ENCODE peak calls at places on chromosomes 13 and 19, in six cellular contexts. D is pancreas; W is stimulated activated CD4-positive, alpha-beta T cell treated with anti-CD3 and anti-CD28 coated beads, Interleukin-1b, Interleukin-23, amount 100 ng/mL, for 24 hours; G is activated CD4-positive, alpha-beta T cell treated with anti-CD3 and anti-CD28 coated beads for 36 hours; K is kidney; C is stimulated activated CD8-positive, alpha-beta memory T cell treated with anti-CD3 and anti-CD28 coated beads, Interleukin-4, amount 100 ng/mL, for 4 hours. M is an unnamed sample.

GRCh38 chr13:102097708-102098107 is 304.1 kb downstream of the FGF14 start:
- DNase-seq in D (no peak), C (no peak), W (no peak), K (no peak), G (no peak), M (no peak)

GRCh38 chr19:38898788-38899446 is 501 bp downstream of the SIRT2 start:
- DNase-seq in C (no peak), G (no peak), K (no peak), W (no peak), D (no peak), M (no peak)

GRCh38 chr19:47445937-47446402 is 25.7 kb downstream of the SLC8A2 start:
- DNase-seq in W (peak; percentile 30), G (peak; percentile 71), K (peak; percentile 89), D (peak; percentile 37), C (peak; percentile 54), M (peak; percentile 51)

GRCh38 chr19:29372921-29373797 is 152.6 kb upstream of the VSTM2B start:
- DNase-seq in D (no peak), G (no peak), K (no peak), C (no peak), W (no peak), M (no peak)

GRCh38 chr19:33215438-33216197 is 10.0 kb downstream of the SLC7A10 start:
- DNase-seq in K (no peak), C (no peak), W (no peak), D (no peak), G (no peak), M (no peak)

GRCh38 chr13:101868585-101869469 is 416.4 kb downstream of the ITGBL1 start:
- DNase-seq in K (no peak), D (no peak), G (no peak), C (no peak), W (no peak), M (no peak)

GRCh38 chr19:3162418-3163229 is 15.9 kb upstream of the S1PR4 start:
- DNase-seq in C (no peak), D (no peak), K (peak; percentile 72), G (peak; percentile 69), W (no peak), M (no peak)

GRCh38 chr19:13838943-13839192 is 38.1 kb upstream of the NANOS3 start:
- DNase-seq in K (peak; percentile 97), W (no peak), C (no peak), D (no peak), G (no peak), M (no peak)

GRCh38 chr13:38763446-38764381 is 76.8 kb downstream of the FREM2 start:
- DNase-seq in K (no peak), G (peak; percentile 9), D (peak; percentile 40), W (no peak), C (no peak), M (peak; percentile 12)

GRCh38 chr13:40433577-40433976 is 232.9 kb downstream of the FOXO1 start:
- DNase-seq in G (peak; percentile 54), W (no peak), D (no peak), C (no peak), K (no peak), M (peak; percentile 43)

GRCh38 chr13:74891610-74892009 is 590.4 kb downstream of the TBC1D4 start:
- DNase-seq in C (no peak), D (no peak), G (no peak), W (no peak), K (no peak), M (no peak)

GRCh38 chr13:72970956-72971355 is 87.8 kb upstream of the KLF5 start:
- DNase-seq in G (no peak), K (no peak), C (no peak), D (no peak), W (no peak), M (no peak)

GRCh38 chr13:98539655-98540054 is 37.3 kb downstream of the STK24 start:
- DNase-seq in D (no peak), W (no peak), K (no peak), G (no peak), C (no peak), M (no peak)

GRCh38 chr13:50677687-50678463 is 165.6 kb downstream of the DLEU7 start:
- DNase-seq in D (no peak), K (no peak), G (no peak), W (no peak), C (no peak), M (no peak)

GRCh38 chr13:51425410-51426042 is 27.3 kb downstream of the INTS6 start:
- DNase-seq in W (no peak), G (no peak), K (no peak), D (no peak), C (no peak), M (no peak)

GRCh38 chr13:44240611-44241010 is 133.0 kb upstream of the SERP2 start:
- DNase-seq in C (no peak), W (no peak), K (no peak), D (no peak), G (no peak), M (no peak)

GRCh38 chr13:47175172-47175806 is 278.4 kb upstream of the HTR2A start:
- DNase-seq in G (no peak), C (no peak), D (no peak), K (no peak), W (no peak), M (no peak)

GRCh38 chr19:43639507-43640423 is at the start of gene CADM4:
- DNase-seq in C (no peak), D (peak; percentile 48), G (peak; percentile 65), W (no peak), K (no peak), M (peak; percentile 43)

GRCh38 chr19:45117167-45117594 is 24.2 kb downstream of the PPP1R37 start:
- DNase-seq in D (no peak), W (peak; percentile 40), K (no peak), G (peak; percentile 87), C (peak; percentile 15), M (peak; percentile 42)

GRCh38 chr19:11142528-11143171 is 12.9 kb downstream of the SPC24 start:
- DNase-seq in D (peak; percentile 86), K (peak; percentile 98), G (no peak), W (no peak), C (no peak), M (peak; percentile 78)

GRCh38 chr13:74306496-74306895 is 172.3 kb upstream of the KLF12 start:
- DNase-seq in C (no peak), D (no peak), W (no peak), K (no peak), G (no peak), M (no peak)

GRCh38 chr19:55549500-55550320 is 4.4 kb upstream of the SBK3 start:
- DNase-seq in W (no peak), K (no peak), D (no peak), G (no peak), C (no peak), M (peak; percentile 27)

GRCh38 chr13:98478134-98479129 is 98.5 kb downstream of the STK24 start:
- DNase-seq in W (no peak), D (no peak), C (no peak), K (no peak), G (peak; percentile 46), M (no peak)

GRCh38 chr13:27659466-27659865 is 37.8 kb downstream of the POLR1D start:
- DNase-seq in D (no peak), W (no peak), K (no peak), C (no peak), G (no peak), M (no peak)

GRCh38 chr13:42039457-42039945 is 8.9 kb upstream of the DGKH start:
- DNase-seq in D (no peak), K (no peak), W (no peak), C (no peak), G (no peak), M (no peak)

GRCh38 chr19:11821474-11821873 is 7.4 kb downstream of the ZNF440 start:
- DNase-seq in D (no peak), C (no peak), G (peak; percentile 27), W (no peak), K (no peak), M (no peak)

GRCh38 chr19:19403373-19403901 is 2.0 kb upstream of the GATAD2A start:
- DNase-seq in C (no peak), D (peak; percentile 52), G (peak; percentile 39), W (no peak), K (peak; percentile 37), M (no peak)

GRCh38 chr13:103634066-103634465 is 567.8 kb upstream of the SLC10A2 start:
- DNase-seq in K (no peak), W (no peak), D (no peak), G (no peak), C (no peak), M (no peak)

GRCh38 chr19:51460164-51460992 is 2.1 kb upstream of the SIGLEC8 start:
- DNase-seq in C (no peak), D (no peak), W (no peak), K (no peak), G (no peak), M (no peak)

GRCh38 chr19:751501-752341 is 809 bp downstream of the MISP start:
- DNase-seq in G (no peak), C (no peak), D (no peak), W (no peak), K (peak; percentile 76), M (peak; percentile 89)

GRCh38 chr13:110501188-110501587 is 60.3 kb downstream of the RAB20 start:
- DNase-seq in W (no peak), D (no peak), C (no peak), G (no peak), K (peak; percentile 42), M (no peak)

GRCh38 chr13:80630685-80631121 is 289.8 kb upstream of the SPRY2 start:
- DNase-seq in C (no peak), D (no peak), G (no peak), K (no peak), W (no peak), M (no peak)

GRCh38 chr19:28700176-28700575 is 512.8 kb downstream of the UQCRFS1 start:
- DNase-seq in W (no peak), C (no peak), K (no peak), G (no peak), D (no peak), M (no peak)

GRCh38 chr19:40798997-40799557 is at the start of gene EGLN2:
- DNase-seq in G (no peak), W (no peak), K (no peak), D (no peak), C (no peak), M (no peak)

GRCh38 chr13:19888799-19889198 is 25.4 kb upstream of the ZMYM5 start:
- DNase-seq in C (no peak), D (no peak), K (no peak), G (no peak), W (no peak), M (no peak)

GRCh38 chr13:111893071-111893606 is 173.8 kb upstream of the SOX1 start:
- DNase-seq in D (no peak), G (no peak), K (peak; percentile 52), W (no peak), C (no peak), M (no peak)

GRCh38 chr19:38869160-38869835 is 8.8 kb downstream of the RINL start:
- DNase-seq in G (peak; percentile 53), D (peak; percentile 41), K (no peak), W (no peak), C (no peak), M (peak; percentile 82)

GRCh38 chr19:11168568-11168967 is 13.0 kb upstream of the SPC24 start:
- DNase-seq in K (no peak), D (no peak), W (no peak), C (no peak), G (no peak), M (no peak)

M was measured in mucosa of descending colon.